ENCODE peak calls at places on chromosomes 11 and 22, in seven cellular contexts. L is bronchial epithelial cell, R is neuronal stem cell, G is stomach, K is transverse colon, Q is skeletal muscle cell, Y is iPS DF 6.9. I is an unnamed sample.

GRCh38 chr11:90178751-90179150 is 44.1 kb downstream of the CHORDC1 start:
- DNase-seq in Y (no peak), Q (no peak), R (no peak), L (peak), G (no peak), K (no peak), I (no peak)

GRCh38 chr22:45485271-45485670 is 17.4 kb upstream of the FBLN1 start:
- DNase-seq in G (no peak), Y (no peak), L (no peak), K (no peak), R (no peak), Q (no peak), I (no peak)

GRCh38 chr11:60625262-60625661 is 74.2 kb upstream of the MS4A8 start:
- DNase-seq in K (no peak), G (peak), R (no peak), Y (peak), Q (peak), L (peak), I (no peak)

GRCh38 chr11:86620796-86621575 is 51.4 kb downstream of the ME3 start:
- DNase-seq in K (no peak), G (no peak), L (no peak), R (no peak), Y (no peak), Q (no peak), I (peak)

GRCh38 chr11:47847892-47848635 is at the start of gene NUP160:
- DNase-seq in K (peak), Y (peak), R (peak), Q (no peak), L (peak), G (peak), I (peak)

GRCh38 chr11:12698049-12698448 is 23.8 kb downstream of the TEAD1 start:
- DNase-seq in L (no peak), G (no peak), Y (no peak), R (no peak), Q (no peak), K (no peak), I (no peak)

GRCh38 chr11:133040289-133040893 is 491.9 kb downstream of the OPCML start:
- DNase-seq in K (no peak), Q (no peak), G (no peak), R (no peak), Y (no peak), L (peak), I (no peak)

GRCh38 chr11:2590131-2590950 is 109.5 kb downstream of the KCNQ1OT1 start:
- DNase-seq in L (no peak), Q (no peak), G (no peak), R (no peak), K (no peak), Y (no peak), I (no peak)

GRCh38 chr11:123601136-123601535 is 53.3 kb downstream of the SCN3B start:
- DNase-seq in K (no peak), G (no peak), Y (no peak), Q (peak), R (no peak), L (peak), I (no peak)

GRCh38 chr11:66856496-66857233 is at the start of gene LRFN4:
- DNase-seq in G (peak), L (peak), Q (no peak), Y (no peak), R (no peak), K (peak), I (no peak)

GRCh38 chr11:93054279-93054678 is 84.8 kb downstream of the MTNR1B start:
- DNase-seq in K (no peak), R (no peak), G (no peak), Q (no peak), Y (no peak), L (peak), I (no peak)

GRCh38 chr11:127683321-127683720 is 682.8 kb upstream of the KIRREL3 start:
- DNase-seq in K (no peak), Y (no peak), G (no peak), L (no peak), Q (no peak), R (no peak), I (no peak)

GRCh38 chr11:134443246-134443645 is 31.2 kb upstream of the B3GAT1 start:
- DNase-seq in G (no peak), R (no peak), K (no peak), Q (no peak), Y (no peak), L (no peak), I (no peak)

GRCh38 chr11:132904566-132904965 is 627.7 kb downstream of the OPCML start:
- DNase-seq in Y (no peak), G (no peak), L (no peak), Q (no peak), R (no peak), K (no peak), I (no peak)

GRCh38 chr11:130436171-130436570 is 7.8 kb upstream of the ADAMTS8 start:
- DNase-seq in G (no peak), Q (no peak), K (no peak), Y (no peak), L (no peak), R (no peak), I (no peak)

GRCh38 chr11:21268036-21268435 is 598.6 kb downstream of the NELL1 start:
- DNase-seq in R (no peak), K (no peak), L (no peak), Q (no peak), G (no peak), Y (no peak), I (no peak)

GRCh38 chr11:123093686-123094085 is 31.8 kb upstream of the HSPA8 start:
- DNase-seq in Q (no peak), L (no peak), G (no peak), Y (no peak), K (no peak), R (no peak), I (no peak)

GRCh38 chr22:46110215-46110614 is 40.1 kb upstream of the PPARA start:
- DNase-seq in L (peak), Y (no peak), G (no peak), R (no peak), K (no peak), Q (no peak), I (no peak)

GRCh38 chr11:92295175-92296137 is 70.8 kb downstream of the FAT3 start:
- DNase-seq in Q (peak), Y (no peak), R (no peak), L (no peak), K (peak), G (peak), I (peak)

GRCh38 chr11:1232328-1233321 is 9.8 kb downstream of the MUC5B start:
- DNase-seq in K (peak), L (no peak), R (no peak), Y (no peak), G (no peak), Q (no peak), I (no peak)

GRCh38 chr11:98701541-98701940 is 319.2 kb upstream of the CNTN5 start:
- DNase-seq in R (no peak), Y (no peak), Q (no peak), G (no peak), L (no peak), K (no peak), I (peak)

GRCh38 chr11:36254739-36255138 is 34.5 kb downstream of the COMMD9 start:
- DNase-seq in Y (no peak), R (no peak), Q (no peak), K (no peak), L (peak), G (no peak), I (no peak)

DNA sequence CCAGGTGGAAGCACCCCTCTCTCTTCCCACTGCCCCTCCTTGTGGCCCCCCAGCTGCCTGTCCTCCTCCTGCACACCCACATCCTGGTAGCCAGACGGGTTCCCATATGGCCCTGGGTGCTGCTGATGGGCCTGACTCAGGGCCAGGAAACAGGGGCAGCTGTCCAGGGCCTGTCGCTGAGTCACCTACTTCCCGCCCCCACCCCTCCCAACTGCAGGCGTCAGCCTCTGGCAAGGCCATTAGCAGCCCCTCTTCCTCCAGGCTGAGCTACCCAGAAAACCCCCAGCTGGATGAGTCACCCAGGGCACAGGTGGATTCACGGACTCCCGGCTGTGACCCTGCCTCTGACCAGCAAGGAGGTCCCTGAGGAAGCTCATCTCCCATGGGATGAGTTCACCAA is 6.9 kb upstream of the GAL start:
- DNase-seq in G (no peak), K (no peak), L (peak), R (no peak), Y (no peak), Q (peak), I (peak)
- H3K4me3 ChIP-seq in G (no peak), K (no peak), L (no peak), R (no peak), Y (no peak), Q (no peak), I (no peak)

GRCh38 chr11:10454902-10455631 is at the start of gene AMPD3:
- DNase-seq in Y (no peak), G (no peak), Q (peak), R (no peak), K (peak), L (peak), I (peak)

GRCh38 chr11:10454506-10454901 is 560 bp upstream of the AMPD3 start:
- DNase-seq in R (no peak), G (no peak), K (no peak), L (no peak), Q (no peak), Y (no peak), I (no peak)

GRCh38 chr11:10456519-10456918 is 1.5 kb downstream of the AMPD3 start:
- DNase-seq in G (no peak), K (no peak), Y (no peak), R (no peak), L (no peak), Q (no peak), I (no peak)

GRCh38 chr11:10457901-10458300 is 2.8 kb downstream of the AMPD3 start:
- DNase-seq in R (no peak), Q (no peak), Y (no peak), K (no peak), L (no peak), G (no peak), I (no peak)

GRCh38 chr11:10455637-10456487 is 798 bp downstream of the AMPD3 start:
- DNase-seq in R (peak), L (peak), G (peak), K (peak), Y (no peak), Q (peak), I (no peak)
- H3K4me3 ChIP-seq in R (no peak), L (peak), G (peak), K (peak), Y (no peak), Q (peak), I (peak)

GRCh38 chr11:19344661-19345518 is 104.1 kb upstream of the E2F8 start:
- DNase-seq in K (peak), R (peak), Q (no peak), L (peak), Y (peak), G (peak), I (peak)
- H3K4me3 ChIP-seq in K (no peak), R (peak), Q (peak), L (no peak), Y (peak), G (peak), I (peak)

GRCh38 chr11:42138454-42138853 is 679.0 kb upstream of the LRRC4C start:
- DNase-seq in L (no peak), G (no peak), K (no peak), Q (no peak), Y (no peak), R (no peak), I (no peak)
- H3K4me3 ChIP-seq in L (no peak), G (no peak), K (no peak), Q (no peak), Y (no peak), R (no peak), I (no peak)

DNA sequence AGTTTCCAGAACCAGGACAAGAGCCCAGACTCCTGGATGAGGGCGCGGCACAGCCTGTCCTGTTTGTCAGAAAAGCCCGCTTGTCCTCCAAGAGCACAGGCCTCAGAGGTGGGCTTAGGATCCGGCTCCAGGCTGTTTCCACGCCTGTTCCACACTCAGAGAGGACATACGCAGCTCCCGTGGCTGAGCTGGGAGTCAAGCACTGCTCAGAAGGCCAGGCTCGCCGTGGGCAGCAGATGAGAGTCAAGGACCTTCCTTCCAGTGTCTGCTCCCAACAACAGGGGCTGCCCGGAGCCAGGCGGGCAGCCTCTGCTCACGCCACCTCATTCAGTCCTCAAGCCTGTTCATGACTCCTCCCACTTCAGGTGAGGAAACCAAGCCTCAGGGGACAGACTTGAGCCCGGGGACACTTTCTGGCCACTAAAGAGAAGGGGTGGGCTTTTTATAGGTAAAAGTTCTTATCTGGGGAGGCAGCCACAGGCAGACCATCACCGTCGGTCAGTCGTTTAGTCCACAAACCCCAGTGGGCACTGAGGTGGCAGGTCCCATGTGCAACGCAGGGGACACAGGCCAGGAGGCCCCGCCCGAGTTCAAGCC is 3.8 kb downstream of the CYB5R3 start:
- DNase-seq in Q (no peak), K (no peak), L (peak), R (no peak), G (peak), Y (no peak), I (no peak)
- H3K4me3 ChIP-seq in Q (no peak), K (no peak), L (no peak), R (no peak), G (peak), Y (no peak), I (no peak)

GRCh38 chr11:73218106-73218829 is at the start of gene P2RY2:
- DNase-seq in Q (no peak), L (peak), R (peak), G (peak), Y (no peak), K (peak), I (no peak)
- H3K4me3 ChIP-seq in Q (peak), L (peak), R (peak), G (peak), Y (peak), K (peak), I (peak)

DNA sequence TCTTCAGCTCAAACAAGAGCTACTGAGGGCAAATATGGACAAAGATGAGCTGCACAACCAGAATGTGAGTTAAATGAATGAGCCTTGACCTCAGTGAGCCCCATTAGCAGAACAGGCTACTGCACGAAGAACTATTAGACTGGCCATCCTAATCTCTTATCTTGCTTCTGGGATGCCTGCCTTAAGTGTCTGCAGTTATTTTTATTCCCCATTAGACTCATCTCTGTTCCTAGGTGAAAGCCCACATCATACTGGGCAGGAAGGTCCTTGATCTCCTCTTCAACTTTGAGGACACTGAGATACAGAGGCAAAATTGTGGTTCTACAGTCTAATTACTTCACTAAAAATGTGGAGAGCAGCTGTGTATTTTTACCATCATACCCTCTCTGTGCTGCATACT is 32.8 kb upstream of the DLAT start:
- DNase-seq in G (no peak), Y (no peak), K (no peak), L (no peak), Q (no peak), R (no peak), I (no peak)
- H3K4me3 ChIP-seq in G (no peak), Y (no peak), K (no peak), L (no peak), Q (no peak), R (no peak), I (no peak)

DNA sequence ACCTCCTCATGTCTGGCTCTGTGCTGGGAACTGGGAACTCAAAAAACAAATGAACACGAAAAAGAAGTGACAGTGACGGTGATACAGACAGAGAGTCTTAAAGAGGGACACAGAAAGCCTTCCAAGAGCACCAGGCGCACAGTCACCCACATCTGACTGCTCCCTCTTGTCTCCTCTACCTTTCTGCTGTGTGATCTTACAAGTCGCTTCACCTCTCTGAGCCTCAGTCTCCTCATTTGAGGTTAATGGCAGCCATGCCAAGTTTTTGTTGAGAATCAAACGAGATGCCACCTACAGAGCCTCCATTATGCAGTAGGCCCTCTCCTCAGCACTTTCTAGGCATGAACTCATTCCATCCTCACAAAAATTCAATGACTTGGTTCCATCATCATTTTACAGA is 3.7 kb downstream of the LRRC32 start:
- DNase-seq in Q (no peak), R (no peak), K (no peak), G (no peak), L (no peak), Y (no peak), I (no peak)
- H3K4me3 ChIP-seq in Q (no peak), R (no peak), K (no peak), G (peak), L (no peak), Y (no peak), I (no peak)

DNA sequence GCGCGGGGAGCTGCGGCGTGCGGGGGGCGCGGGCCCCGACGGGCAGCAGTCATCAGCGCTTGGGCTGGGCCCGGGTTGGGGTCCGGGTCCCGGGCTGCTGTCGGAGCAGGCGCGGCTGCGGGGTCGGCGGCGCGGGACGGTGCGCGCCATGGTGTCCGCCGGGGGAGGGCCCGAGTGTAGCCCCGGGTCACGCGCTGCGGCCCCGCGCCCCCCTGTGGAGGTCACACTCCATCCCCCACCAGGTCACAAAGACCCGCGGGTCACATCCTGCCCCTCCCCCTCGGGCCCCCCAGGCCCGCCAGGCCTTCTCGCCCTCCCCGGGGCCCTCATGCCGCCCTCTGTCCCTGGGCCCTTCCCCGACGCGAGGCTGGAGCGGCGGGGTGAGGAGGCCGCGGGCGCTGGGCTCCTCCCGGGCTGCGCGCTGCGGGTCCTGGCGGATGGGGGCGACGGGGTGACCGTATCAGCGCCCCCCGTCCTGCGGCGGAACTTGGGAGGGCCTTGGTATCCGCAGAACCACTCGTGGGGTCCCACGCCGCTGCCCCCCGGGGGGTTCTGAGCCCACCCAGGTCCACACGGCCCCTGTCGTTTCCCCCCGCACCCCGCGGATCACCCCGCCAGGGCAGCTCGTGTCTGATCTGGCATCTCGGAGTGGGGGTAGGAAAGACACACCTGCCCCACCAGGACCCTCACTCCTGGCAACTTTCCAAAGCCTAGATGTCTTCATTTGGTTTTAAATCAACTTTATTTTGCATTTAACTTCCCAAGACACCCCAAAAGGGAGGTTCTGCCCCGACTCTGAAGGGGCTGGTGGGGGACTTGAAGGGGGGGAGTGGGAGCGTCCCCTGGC is 463 bp upstream of the TTLL8 start:
- DNase-seq in K (no peak), L (no peak), Q (no peak), Y (no peak), G (no peak), R (no peak), I (no peak)
- H3K4me3 ChIP-seq in K (no peak), L (no peak), Q (no peak), Y (peak), G (peak), R (peak), I (no peak)

DNA sequence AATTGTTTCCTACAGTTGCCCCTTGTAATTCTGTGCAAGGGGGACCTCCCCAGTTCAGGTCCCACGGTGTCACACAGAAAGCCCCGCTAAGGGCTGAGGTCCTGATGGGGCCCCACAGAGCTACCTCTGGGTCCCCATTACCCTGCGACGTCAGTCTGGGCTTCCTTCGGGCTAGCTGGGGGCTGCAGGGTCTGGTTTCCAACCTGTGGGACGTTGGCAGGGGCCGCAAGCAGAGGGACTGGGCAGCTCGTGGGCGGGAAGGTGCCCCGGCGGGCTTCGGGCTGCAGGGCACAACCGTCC is 698 bp downstream of the SLC37A4 start:
- DNase-seq in Y (no peak), R (no peak), K (no peak), Q (no peak), L (no peak), G (no peak), I (no peak)
- H3K4me3 ChIP-seq in Y (peak), R (peak), K (peak), Q (peak), L (peak), G (peak), I (peak)

I was measured in astrocyte of the cerebellum.